ENCODE peak calls at places on chromosome 15, in nine cellular contexts. I is HT1080, S is GM03348, Y is anterior cingulate cortex, R is suprapubic skin, O is astrocyte, K is astrocyte of the spinal cord, C is endothelial cell, X is NCI-H460. J is an unnamed sample.

GRCh38 chr15:93151488-93151887 is 62.5 kb upstream of the RGMA start:
- DNase-seq in I (peak), S (no peak), Y (no peak), R (no peak), O (no peak), K (no peak), C (no peak), X (no peak), J (no peak)

GRCh38 chr15:100114100-100114499 is 227.7 kb downstream of the ADAMTS17 start:
- DNase-seq in I (peak), S (peak), Y (peak), R (no peak), O (peak), K (peak), C (no peak), X (no peak), J (no peak)

GRCh38 chr15:75597667-75598341 is 18.7 kb upstream of the PTPN9 start:
- DNase-seq in I (no peak), S (peak), Y (no peak), R (no peak), O (no peak), K (no peak), C (peak), X (no peak), J (peak)

GRCh38 chr15:60520825-60521368 is 42.0 kb upstream of the ICE2 start:
- DNase-seq in I (peak), S (peak), Y (peak), R (no peak), O (peak), K (peak), C (peak), X (peak), J (peak)

GRCh38 chr15:40694706-40695468 is at the start of gene RAD51:
- DNase-seq in I (peak), S (peak), Y (peak), R (peak), O (peak), K (peak), C (peak), X (peak), J (peak)

GRCh38 chr15:44811347-44811746 is 75.0 kb downstream of the TRIM69 start:
- DNase-seq in I (peak), S (no peak), Y (no peak), R (no peak), O (no peak), K (no peak), C (no peak), X (no peak), J (no peak)

GRCh38 chr15:63892794-63893441 is 59.2 kb upstream of the HERC1 start:
- DNase-seq in I (no peak), S (no peak), Y (no peak), R (no peak), O (no peak), K (no peak), C (no peak), X (no peak), J (no peak)

GRCh38 chr15:83250766-83251165 is 33.7 kb downstream of the BNC1 start:
- DNase-seq in I (no peak), S (no peak), Y (no peak), R (no peak), O (no peak), K (no peak), C (no peak), X (no peak), J (peak)

GRCh38 chr15:90142216-90143175 is 40.2 kb upstream of the IDH2 start:
- DNase-seq in I (no peak), S (no peak), Y (no peak), R (no peak), O (no peak), K (no peak), C (no peak), X (no peak), J (no peak)

GRCh38 chr15:25178835-25179672 is 224.3 kb downstream of the SNRPN start:
- DNase-seq in I (no peak), S (no peak), Y (no peak), R (peak), O (no peak), K (no peak), C (no peak), X (no peak), J (no peak)

GRCh38 chr15:63392355-63393009 is 10.8 kb upstream of the CA12 start:
- DNase-seq in I (no peak), S (no peak), Y (no peak), R (no peak), O (no peak), K (no peak), C (no peak), X (no peak), J (no peak)

GRCh38 chr15:36653851-36654250 is 74.4 kb downstream of the CDIN1 start:
- DNase-seq in I (no peak), S (no peak), Y (no peak), R (no peak), O (no peak), K (no peak), C (no peak), X (no peak), J (no peak)

GRCh38 chr15:47374222-47374621 is 343.1 kb upstream of the SEMA6D start:
- DNase-seq in I (peak), S (peak), Y (no peak), R (no peak), O (no peak), K (no peak), C (peak), X (peak), J (peak)

GRCh38 chr15:44726568-44727461 is 9.5 kb upstream of the TRIM69 start:
- DNase-seq in I (peak), S (peak), Y (no peak), R (no peak), O (peak), K (peak), C (no peak), X (peak), J (peak)

GRCh38 chr15:49045691-49046112 is 544 bp downstream of the SECISBP2L start:
- DNase-seq in I (peak), S (peak), Y (peak), R (no peak), O (peak), K (peak), C (peak), X (no peak), J (peak)

GRCh38 chr15:80662756-80663553 is 32.2 kb upstream of the ABHD17C start:
- DNase-seq in I (no peak), S (no peak), Y (no peak), R (no peak), O (no peak), K (no peak), C (no peak), X (no peak), J (no peak)

GRCh38 chr15:78224024-78224413 is 10.3 kb downstream of the ACSBG1 start:
- DNase-seq in I (no peak), S (no peak), Y (no peak), R (no peak), O (no peak), K (no peak), C (no peak), X (no peak), J (no peak)

GRCh38 chr15:65638681-65639089 is 16.9 kb downstream of the SLC24A1 start:
- DNase-seq in I (peak), S (peak), Y (peak), R (no peak), O (peak), K (peak), C (peak), X (peak), J (peak)

GRCh38 chr15:80106051-80106450 is 46.6 kb downstream of the ZFAND6 start:
- DNase-seq in I (no peak), S (peak), Y (no peak), R (no peak), O (peak), K (no peak), C (no peak), X (no peak), J (peak)

GRCh38 chr15:95972136-95972553 is 358.4 kb upstream of the NR2F2 start:
- DNase-seq in I (peak), S (peak), Y (no peak), R (no peak), O (peak), K (peak), C (no peak), X (no peak), J (peak)

GRCh38 chr15:73969151-73969759 is 22.8 kb downstream of the STOML1 start:
- DNase-seq in I (no peak), S (no peak), Y (no peak), R (no peak), O (no peak), K (no peak), C (no peak), X (no peak), J (no peak)

J was measured in adipocyte.